ENCODE peak calls at places on chromosome 9, in seven cellular contexts. Y is M059J; K is activated naive CD8-positive, alpha-beta T cell treated with anti-CD3 and anti-CD28 coated beads, Interleukin-2, amount 50 U/mL, for 16 hours; T is mammary epithelial cell; S is Right ventricle myocardium superior; X is GM10248; V is NCI-H510A treated with DMSO at 0.1 percent for 48 hours. L is an unnamed sample.

GRCh38 chr9:130914417-130915095 is 17.9 kb upstream of the QRFP start:
- DNase-seq in V (no peak), S (no peak), T (no peak), X (no peak), Y (no peak), K (no peak), L (no peak)

GRCh38 chr9:109640232-109641078 is 139.5 kb upstream of the PALM2AKAP2 start:
- DNase-seq in K (no peak), X (no peak), T (peak), S (peak), Y (peak), V (peak), L (no peak)

GRCh38 chr9:109923371-109923770 is 143.4 kb downstream of the PALM2AKAP2 start:
- DNase-seq in S (no peak), K (no peak), V (peak), X (no peak), T (no peak), Y (no peak), L (no peak)

GRCh38 chr9:130866474-130866965 is 30.1 kb downstream of the QRFP start:
- DNase-seq in X (peak), K (peak), S (no peak), T (peak), Y (peak), V (peak), L (no peak)

GRCh38 chr9:5971740-5972139 is 43.7 kb downstream of the RANBP6 start:
- DNase-seq in Y (peak), X (no peak), T (peak), S (no peak), V (no peak), K (no peak), L (no peak)

GRCh38 chr9:106333487-106333886 is 529.5 kb upstream of the ZNF462 start:
- DNase-seq in S (no peak), Y (no peak), K (no peak), T (peak), V (peak), X (no peak), L (no peak)

GRCh38 chr9:95570646-95571045 is 53.9 kb upstream of the PTCH1 start:
- DNase-seq in Y (peak), T (no peak), V (no peak), S (no peak), K (no peak), X (no peak), L (no peak)

GRCh38 chr9:92165472-92165871 is 50.3 kb upstream of the SPTLC1 start:
- DNase-seq in S (no peak), K (no peak), T (no peak), V (no peak), Y (no peak), X (no peak), L (no peak)

GRCh38 chr9:1198085-1198484 is 147.9 kb downstream of the DMRT2 start:
- DNase-seq in Y (no peak), S (no peak), K (no peak), V (no peak), T (peak), X (no peak), L (no peak)

GRCh38 chr9:10612649-10613398 is at the start of gene PTPRD:
- DNase-seq in S (no peak), T (peak), V (peak), K (no peak), X (peak), Y (peak), L (peak)

GRCh38 chr9:127224178-127224882 is 40.2 kb upstream of the GARNL3 start:
- DNase-seq in Y (peak), X (peak), S (peak), V (peak), T (peak), K (peak), L (peak)

GRCh38 chr9:35517136-35517535 is 27.2 kb downstream of the RUSC2 start:
- DNase-seq in V (no peak), K (no peak), Y (peak), S (no peak), T (peak), X (no peak), L (no peak)

GRCh38 chr9:83281306-83282255 is 218.6 kb upstream of the RASEF start:
- DNase-seq in K (no peak), X (no peak), V (no peak), S (no peak), Y (peak), T (peak), L (no peak)

GRCh38 chr9:14136646-14137370 is 177.1 kb downstream of the NFIB start:
- DNase-seq in Y (no peak), K (no peak), X (no peak), T (peak), S (no peak), V (peak), L (no peak)

GRCh38 chr9:99752710-99753109 is 69.0 kb upstream of the NR4A3 start:
- DNase-seq in X (no peak), V (no peak), Y (peak), T (peak), S (no peak), K (no peak), L (no peak)

GRCh38 chr9:21605489-21605931 is 123.4 kb upstream of the IFNE start:
- DNase-seq in K (no peak), X (no peak), Y (peak), T (peak), S (no peak), V (no peak), L (no peak)

GRCh38 chr9:31124389-31124788 is 1260.1 kb upstream of the ACO1 start:
- DNase-seq in X (no peak), S (no peak), K (no peak), Y (no peak), T (no peak), V (no peak), L (no peak)

L was measured in GM12892.